ENCODE peak calls at places on chromosomes 16 and 17, in eight cellular contexts. V, H, X, B, F, O, C and D are unnamed samples.

GRCh38 chr17:14731591-14731990 is 430.7 kb downstream of the HS3ST3B1 start:
- DNase-seq in V (no peak), O (no peak), C (no peak), B (no peak), H (no peak), F (no peak), X (no peak), D (no peak)

GRCh38 chr16:21277927-21278706 is at the start of gene CRYM:
- DNase-seq in X (peak), O (no peak), H (peak), B (peak), V (peak), F (peak), C (no peak), D (peak)

GRCh38 chr16:26830716-26831115 is 236.0 kb upstream of the C16orf82 start:
- DNase-seq in C (no peak), B (no peak), F (no peak), V (no peak), O (no peak), X (no peak), H (no peak), D (no peak)

GRCh38 chr16:57721765-57722499 is 13.6 kb upstream of the KATNB1 start:
- DNase-seq in F (no peak), O (no peak), B (no peak), C (no peak), X (no peak), V (no peak), H (no peak), D (no peak)

GRCh38 chr16:2919511-2920255 is 8.0 kb downstream of the FLYWCH1 start:
- DNase-seq in C (no peak), B (peak), X (peak), O (peak), F (no peak), V (peak), H (peak), D (peak)

GRCh38 chr17:58703137-58703846 is 10.9 kb downstream of the RAD51C start:
- DNase-seq in C (no peak), H (no peak), F (no peak), B (no peak), O (no peak), X (no peak), V (no peak), D (peak)

GRCh38 chr16:21950782-21951521 is 2.2 kb upstream of the UQCRC2 start:
- DNase-seq in O (no peak), B (peak), V (peak), F (no peak), X (no peak), H (peak), C (no peak), D (peak)

GRCh38 chr17:8696456-8696855 is 48.2 kb downstream of the CCDC42 start:
- DNase-seq in C (no peak), O (no peak), H (no peak), F (no peak), X (no peak), V (no peak), B (no peak), D (no peak)

GRCh38 chr17:55420776-55421178 is 858 bp downstream of the MMD start:
- DNase-seq in B (peak), F (peak), C (no peak), X (no peak), H (peak), O (peak), V (peak), D (peak)

GRCh38 chr17:35373984-35374765 is 754 bp upstream of the SLFN11 start:
- DNase-seq in C (no peak), H (peak), X (no peak), V (peak), F (peak), B (peak), O (peak), D (peak)

GRCh38 chr17:79188048-79188447 is 113.4 kb downstream of the ENGASE start:
- DNase-seq in C (no peak), F (no peak), H (peak), V (no peak), X (no peak), O (no peak), B (peak), D (peak)

GRCh38 chr16:66036775-66037715 is 329.4 kb upstream of the CDH5 start:
- DNase-seq in H (no peak), B (no peak), O (no peak), X (peak), F (no peak), C (no peak), V (no peak), D (no peak)

GRCh38 chr17:82330322-82331239 is 3.0 kb downstream of the SECTM1 start:
- DNase-seq in B (peak), F (peak), V (no peak), H (no peak), C (no peak), X (no peak), O (no peak), D (peak)

GRCh38 chr17:40519089-40519775 is 17.8 kb upstream of the TNS4 start:
- DNase-seq in X (no peak), V (no peak), C (no peak), O (no peak), B (no peak), H (no peak), F (no peak), D (no peak)

GRCh38 chr16:68283840-68284595 is 19.7 kb downstream of the SLC7A6 start:
- DNase-seq in B (peak), F (no peak), X (no peak), H (no peak), O (no peak), V (no peak), C (no peak), D (peak)

GRCh38 chr17:79657861-79658810 is 47.3 kb upstream of the RBFOX3 start:
- DNase-seq in O (no peak), V (no peak), C (no peak), H (no peak), X (no peak), F (no peak), B (no peak), D (no peak)

GRCh38 chr17:69473801-69474170 is 59.3 kb downstream of the MAP2K6 start:
- DNase-seq in F (no peak), H (no peak), O (no peak), X (no peak), B (no peak), V (no peak), C (no peak), D (no peak)

GRCh38 chr16:70698901-70699300 is 13.0 kb upstream of the MTSS2 start:
- DNase-seq in H (no peak), C (no peak), O (no peak), F (no peak), B (no peak), V (no peak), X (no peak), D (no peak)

GRCh38 chr17:82411396-82412053 is 6.6 kb upstream of the HEXD start:
- DNase-seq in B (no peak), C (no peak), H (no peak), X (no peak), F (peak), O (no peak), V (no peak), D (no peak)

GRCh38 chr17:55756689-55757088 is 5.8 kb downstream of the PCTP start:
- DNase-seq in O (no peak), X (no peak), C (no peak), F (no peak), H (no peak), V (no peak), B (no peak), D (no peak)

GRCh38 chr17:16463341-16464000 is 28.5 kb downstream of the LRRC75A start:
- DNase-seq in X (no peak), F (no peak), O (no peak), H (no peak), B (peak), V (peak), C (no peak), D (no peak)

DNA sequence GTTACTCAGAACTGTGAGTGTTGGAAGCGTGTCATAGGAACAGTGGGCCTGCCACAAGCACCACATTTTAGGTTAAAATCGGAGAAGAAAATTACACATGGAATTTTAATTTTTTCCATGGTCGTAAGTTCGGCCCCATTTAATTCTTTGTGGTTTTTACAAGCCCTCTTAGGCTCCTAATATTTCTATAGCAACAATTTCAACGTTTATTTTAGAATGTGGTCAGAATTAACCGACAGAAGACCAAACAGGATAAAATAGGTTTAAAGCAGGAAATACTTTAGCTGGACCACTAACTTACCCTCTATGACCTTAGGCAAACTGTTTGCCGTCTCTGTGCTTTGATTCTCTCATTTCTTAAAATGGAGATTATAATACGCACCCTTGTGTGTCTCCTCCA is 69.9 kb downstream of the FTO start:
- DNase-seq in X (no peak), H (no peak), F (no peak), V (no peak), O (no peak), C (no peak), B (no peak), D (no peak)
- H3K4me3 ChIP-seq in X (no peak), H (no peak), F (no peak), V (no peak), O (no peak), C (no peak), B (no peak), D (no peak)

DNA sequence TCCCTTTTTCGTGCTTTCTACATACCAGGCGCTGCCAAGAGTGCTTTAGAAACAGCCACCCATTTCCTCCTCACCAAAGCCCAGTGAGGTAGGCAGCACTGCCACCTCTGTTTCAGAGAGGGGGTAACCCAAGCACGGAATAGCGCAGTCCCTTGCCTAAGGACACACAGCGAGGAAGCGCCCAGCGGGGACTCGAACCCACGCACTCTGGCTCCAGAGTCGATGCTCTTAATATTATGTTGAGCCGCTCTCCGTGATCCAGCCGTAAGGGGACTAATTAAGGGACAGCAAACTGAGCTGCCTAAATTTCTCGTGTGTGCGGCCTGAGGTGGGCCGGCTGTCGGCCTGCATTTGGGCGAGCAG is 490 bp downstream of the CES1 start:
- DNase-seq in C (no peak), V (no peak), O (no peak), B (no peak), F (peak), H (no peak), X (no peak), D (no peak)
- H3K4me3 ChIP-seq in C (no peak), V (no peak), O (no peak), B (no peak), F (no peak), H (peak), X (peak), D (no peak)

DNA sequence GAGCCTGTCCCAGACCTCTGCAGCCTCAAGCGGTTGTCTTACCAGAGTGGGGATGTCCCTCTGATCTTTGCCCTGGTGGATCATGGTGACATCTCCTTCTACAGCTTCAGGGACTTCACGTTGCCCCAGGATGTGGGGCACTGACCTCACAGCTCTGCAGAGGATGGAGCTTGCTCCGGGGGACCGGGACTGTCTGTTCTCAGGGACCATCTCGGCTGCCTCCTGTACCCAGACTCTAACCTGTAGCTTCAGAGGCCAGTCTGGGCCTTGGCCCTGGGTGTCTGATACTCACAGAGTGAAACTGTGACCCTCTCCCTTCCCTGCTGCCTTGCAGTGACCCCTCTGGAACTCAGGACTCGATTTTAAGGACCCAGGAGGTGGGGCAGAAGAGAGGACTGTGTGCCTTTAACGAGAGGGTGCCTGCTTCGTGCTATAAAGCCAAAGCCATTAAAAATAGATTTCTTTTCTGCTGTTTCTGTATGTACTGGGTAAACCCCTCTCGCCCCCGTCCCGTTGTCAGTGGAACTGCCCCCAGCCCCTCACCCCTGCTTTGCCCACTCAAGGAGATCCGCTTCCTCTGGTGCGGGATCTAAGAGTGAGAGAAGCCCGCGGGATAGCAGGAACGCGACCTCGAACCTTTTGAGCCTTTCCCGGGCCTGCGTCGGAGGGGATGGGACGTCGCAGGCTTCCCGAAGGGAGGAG is 1.1 kb upstream of the LLGL2 start:
- DNase-seq in O (no peak), V (no peak), H (no peak), C (no peak), B (no peak), F (no peak), X (no peak), D (no peak)
- H3K4me3 ChIP-seq in O (no peak), V (peak), H (peak), C (peak), B (peak), F (peak), X (peak), D (no peak)

DNA sequence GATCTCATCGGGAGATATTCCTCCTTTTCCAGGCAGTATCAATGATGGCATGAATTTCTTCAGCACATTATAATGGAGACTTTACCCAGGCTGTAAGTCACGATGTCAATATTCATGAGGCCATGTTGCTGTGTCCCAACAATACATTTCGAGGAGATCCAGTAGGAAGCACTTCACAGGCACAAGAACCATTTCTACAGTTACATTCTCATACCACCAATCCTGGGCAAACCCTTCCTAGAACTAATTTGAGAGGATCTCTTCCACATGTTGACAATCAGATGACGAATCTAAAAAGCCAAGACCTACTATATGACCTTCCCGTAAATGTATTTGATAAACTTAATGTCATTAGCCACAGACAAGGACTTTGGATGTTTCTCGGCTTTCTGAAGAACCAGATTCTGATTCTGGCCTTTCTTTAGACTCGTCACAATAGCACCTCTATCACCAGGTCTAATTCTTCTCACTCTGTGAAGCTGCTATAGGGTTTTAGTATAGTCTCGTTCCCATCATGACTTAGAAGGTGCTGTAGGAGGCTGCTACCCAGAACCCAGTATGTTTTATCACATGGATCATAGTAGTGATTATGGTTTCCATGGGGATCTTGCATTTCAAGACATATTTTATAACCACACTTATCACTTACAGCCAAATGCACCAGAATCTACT is 40.2 kb downstream of the C16orf87 start:
- DNase-seq in X (no peak), F (no peak), C (no peak), O (no peak), V (no peak), H (no peak), B (no peak), D (no peak)
- H3K4me3 ChIP-seq in X (peak), F (peak), C (peak), O (peak), V (no peak), H (peak), B (no peak), D (peak)

DNA sequence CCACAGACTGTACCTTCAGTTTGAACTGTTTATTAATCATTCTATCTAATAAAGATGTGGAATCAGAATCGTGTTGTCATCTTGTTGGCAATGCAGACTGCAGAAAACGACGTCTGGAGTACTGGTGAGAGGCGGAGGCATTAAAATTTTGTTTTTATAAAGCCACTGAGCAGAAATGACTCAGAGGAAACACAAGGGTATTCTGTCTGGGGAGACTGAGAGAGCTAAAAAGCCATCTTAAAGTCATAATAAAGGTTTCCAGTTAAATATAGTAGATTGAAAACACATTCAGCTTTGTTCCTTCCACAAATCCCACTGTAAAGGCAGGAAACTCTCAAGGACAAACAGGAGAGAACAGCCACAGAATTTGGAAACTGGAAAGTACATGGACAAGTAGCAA is 74.2 kb downstream of the CPPED1 start:
- DNase-seq in B (no peak), H (no peak), V (no peak), O (no peak), X (no peak), C (no peak), F (no peak), D (peak)
- H3K4me3 ChIP-seq in B (no peak), H (no peak), V (no peak), O (no peak), X (no peak), C (no peak), F (no peak), D (no peak)

GRCh38 chr17:27490391-27490790 is 34.1 kb downstream of the KSR1 start:
- DNase-seq in C (no peak), H (no peak), B (no peak), X (no peak), O (no peak), F (no peak), V (no peak), D (no peak)
- H3K4me3 ChIP-seq in C (no peak), H (no peak), B (no peak), X (no peak), O (no peak), F (no peak), V (no peak), D (no peak)

DNA sequence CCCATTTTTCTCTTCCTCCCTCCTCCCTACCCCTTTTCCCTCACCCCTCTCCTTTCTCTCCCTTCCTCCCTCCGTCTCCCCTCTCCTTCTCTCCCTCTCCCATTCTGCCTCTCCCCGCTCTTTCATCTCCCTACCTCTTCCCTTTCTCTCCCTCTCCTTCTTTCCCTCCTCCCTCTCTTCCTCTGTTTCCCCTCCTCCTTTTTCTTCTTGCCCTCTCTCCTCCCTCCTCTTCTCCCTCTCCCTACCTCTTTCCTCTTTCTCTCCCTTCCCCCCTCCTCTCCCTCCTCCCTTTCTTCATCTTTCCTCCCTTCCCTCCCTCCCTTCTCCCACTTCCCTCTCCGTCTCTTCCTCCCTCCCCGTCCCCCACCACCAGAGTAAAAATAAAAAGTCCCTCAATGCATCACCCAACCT is 10.5 kb downstream of the CHD9NB start:
- DNase-seq in V (no peak), X (no peak), H (no peak), C (no peak), B (no peak), O (no peak), F (no peak), D (no peak)
- H3K4me3 ChIP-seq in V (no peak), X (peak), H (no peak), C (no peak), B (no peak), O (no peak), F (peak), D (no peak)

GRCh38 chr17:45753645-45754225 is 30.4 kb upstream of the CRHR1 start:
- DNase-seq in O (no peak), F (peak), V (no peak), H (no peak), C (no peak), X (no peak), B (no peak), D (no peak)
- H3K4me3 ChIP-seq in O (no peak), F (no peak), V (no peak), H (no peak), C (no peak), X (no peak), B (no peak), D (no peak)